ENCODE peak calls at places on chromosomes 7 and 10, in nine cellular contexts. M is GM23248, H is PC-3, N is GM23338, T is neural progenitor cell, G is HCT116, L is OCI-LY7, E is SK-N-SH, F is MM.1S. P is an unnamed sample.

GRCh38 chr7:71411475-71411874 is 279.5 kb downstream of the GALNT17 start:
- DNase-seq in M (no peak), H (no peak), F (no peak), N (no peak), L (no peak), E (no peak), T (no peak), G (no peak), P (no peak)

GRCh38 chr10:89793649-89794254 is 92.4 kb downstream of the KIF20B start:
- DNase-seq in L (peak), M (peak), F (peak), H (peak), T (peak), G (peak), E (peak), N (peak), P (peak)

GRCh38 chr7:157360483-157361025 is 23.8 kb downstream of the DNAJB6 start:
- DNase-seq in F (no peak), E (no peak), M (no peak), H (no peak), N (no peak), G (no peak), T (no peak), L (no peak), P (no peak)

GRCh38 chr7:158110034-158110590 is 477.5 kb downstream of the PTPRN2 start:
- DNase-seq in T (no peak), L (no peak), M (no peak), N (no peak), F (no peak), H (no peak), E (no peak), G (no peak), P (no peak)

GRCh38 chr10:132444877-132445351 is 47.9 kb downstream of the PWWP2B start:
- DNase-seq in H (no peak), T (peak), F (no peak), G (no peak), L (no peak), N (no peak), M (no peak), E (no peak), P (no peak)

GRCh38 chr7:128783143-128783799 is 7.7 kb upstream of the OPN1SW start:
- DNase-seq in N (peak), G (peak), F (no peak), E (peak), H (no peak), T (peak), M (peak), L (no peak), P (peak)

GRCh38 chr10:5550621-5551530 is 26.1 kb downstream of the CALML3 start:
- DNase-seq in E (no peak), H (peak), G (no peak), N (no peak), L (no peak), T (no peak), M (no peak), F (no peak), P (peak)

GRCh38 chr7:100886936-100887185 is 2.7 kb downstream of the UFSP1 start:
- DNase-seq in N (no peak), M (no peak), E (peak), T (no peak), H (no peak), G (no peak), L (no peak), F (no peak), P (no peak)

GRCh38 chr10:84704101-84704500 is 375.7 kb downstream of the CCSER2 start:
- DNase-seq in T (no peak), N (no peak), M (no peak), F (no peak), H (no peak), E (no peak), G (no peak), L (no peak), P (no peak)

GRCh38 chr10:72276421-72277339 is 3.0 kb downstream of the DDIT4 start:
- DNase-seq in T (no peak), M (peak), E (no peak), L (no peak), H (no peak), G (peak), N (peak), F (no peak), P (peak)

GRCh38 chr7:44063894-44064651 is 1.3 kb downstream of the PGAM2 start:
- DNase-seq in F (no peak), M (no peak), L (no peak), T (peak), H (no peak), E (peak), N (peak), G (no peak), P (no peak)

GRCh38 chr10:88256013-88256680 is 327.0 kb downstream of the RNLS start:
- DNase-seq in T (no peak), L (no peak), M (no peak), G (no peak), N (no peak), F (no peak), H (no peak), E (no peak), P (no peak)

GRCh38 chr10:71336632-71337031 is 17.6 kb downstream of the SLC29A3 start:
- DNase-seq in T (no peak), M (no peak), N (no peak), E (no peak), L (no peak), H (no peak), F (no peak), G (no peak), P (no peak)

GRCh38 chr10:59857049-59857448 is 49.3 kb downstream of the CCDC6 start:
- DNase-seq in E (no peak), H (no peak), T (no peak), G (no peak), F (no peak), N (no peak), M (peak), L (no peak), P (no peak)

GRCh38 chr7:122588621-122589020 is 110.3 kb downstream of the RNF133 start:
- DNase-seq in M (peak), T (no peak), H (peak), E (no peak), N (no peak), F (no peak), G (no peak), L (no peak), P (no peak)

GRCh38 chr7:51471199-51472016 is 154.8 kb upstream of the COBL start:
- DNase-seq in T (peak), M (no peak), N (peak), F (no peak), L (no peak), E (peak), G (no peak), H (no peak), P (no peak)

GRCh38 chr10:50917486-50917885 is 32.1 kb upstream of the A1CF start:
- DNase-seq in F (no peak), G (no peak), N (no peak), T (no peak), E (no peak), H (peak), M (peak), L (no peak), P (no peak)

GRCh38 chr7:24880886-24881285 is 99.1 kb downstream of the OSBPL3 start:
- DNase-seq in M (no peak), L (no peak), H (no peak), G (no peak), N (no peak), F (no peak), T (no peak), E (no peak), P (no peak)

GRCh38 chr7:1712907-1713501 is 42.9 kb downstream of the ELFN1 start:
- DNase-seq in T (no peak), H (no peak), F (no peak), M (no peak), L (no peak), N (no peak), E (peak), G (no peak), P (no peak)

GRCh38 chr10:73253226-73253557 is 748 bp upstream of the MRPS16 start:
- DNase-seq in N (peak), G (no peak), H (peak), F (peak), E (no peak), L (peak), T (peak), M (peak), P (peak)

GRCh38 chr10:22643116-22643515 is 71.3 kb downstream of the PIP4K2A start:
- DNase-seq in L (no peak), G (no peak), M (no peak), E (no peak), H (no peak), F (no peak), N (no peak), T (no peak), P (no peak)

GRCh38 chr7:111132833-111133232 is 41.9 kb downstream of the LRRN3 start:
- DNase-seq in N (no peak), F (no peak), G (peak), E (no peak), H (peak), L (no peak), T (no peak), M (no peak), P (no peak)

GRCh38 chr7:8155836-8156235 is 106.1 kb downstream of the ICA1 start:
- DNase-seq in G (no peak), N (no peak), M (no peak), L (no peak), H (no peak), T (no peak), E (no peak), F (no peak), P (no peak)

GRCh38 chr7:4856336-4857056 is 5.3 kb downstream of the PAPOLB start:
- DNase-seq in H (no peak), F (no peak), E (peak), L (no peak), T (no peak), M (no peak), G (no peak), N (no peak), P (no peak)
- TF ChIP-seq EZH2phosphoT487 in H (no peak), F (no peak), E (no peak), L (no peak), T (no peak), M (no peak), G (no peak), N (no peak), P (no peak)

DNA sequence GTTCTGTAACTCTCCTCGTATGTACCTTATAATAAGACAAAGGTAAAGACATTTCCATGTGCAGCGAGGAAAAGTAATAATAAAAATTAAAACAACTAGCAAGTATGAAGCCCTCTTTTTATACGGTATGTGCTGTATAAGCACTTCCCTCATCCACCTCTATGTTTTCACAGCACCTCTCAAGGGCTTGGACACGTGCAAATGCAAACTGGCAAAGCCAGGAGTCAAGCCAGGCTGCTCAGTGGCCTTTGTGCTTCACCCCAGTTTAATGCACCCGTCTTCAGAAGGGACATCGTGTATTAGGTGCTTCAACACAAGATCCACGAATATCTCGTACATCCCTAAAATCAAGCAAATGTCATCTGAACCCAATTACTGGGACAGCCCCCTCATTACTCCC is 1.3 kb upstream of the DGKI start:
- DNase-seq in N (no peak), G (no peak), E (no peak), F (no peak), H (no peak), M (no peak), L (no peak), T (no peak), P (no peak)
- H3K4me2 ChIP-seq in N (peak), G (no peak), E (no peak), F (no peak), H (no peak), M (no peak), L (no peak), T (no peak), P (no peak)

DNA sequence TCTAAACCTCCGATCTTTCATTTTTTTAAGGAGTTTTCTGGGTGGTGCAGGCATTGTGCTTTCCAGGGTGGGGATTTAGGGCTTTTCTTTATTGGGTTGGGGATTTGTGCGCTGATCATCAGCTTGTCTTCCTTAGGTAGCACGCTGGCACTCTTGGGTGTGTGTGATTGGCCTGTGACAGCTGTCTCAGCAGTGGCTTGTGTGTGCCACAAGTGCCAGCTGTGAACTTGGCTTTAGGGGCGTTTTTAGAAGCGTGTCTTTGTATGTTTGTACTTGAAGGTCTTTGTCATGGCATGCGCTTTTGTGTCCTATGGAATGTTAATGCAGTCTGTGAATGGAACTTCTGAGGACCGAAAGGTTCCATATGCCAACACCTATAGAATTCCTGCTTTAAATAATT is 788 bp downstream of the AKAP9 start:
- DNase-seq in E (peak), L (peak), H (peak), N (peak), G (no peak), T (peak), M (peak), F (peak), P (peak)
- TF ChIP-seq EZH2phosphoT487 in E (no peak), L (no peak), H (no peak), N (no peak), G (no peak), T (no peak), M (no peak), F (no peak), P (no peak)

GRCh38 chr7:13179775-13180448 is 492.5 kb downstream of the ARL4A start:
- DNase-seq in L (no peak), E (no peak), F (no peak), H (no peak), N (no peak), T (no peak), M (no peak), G (no peak), P (no peak)
- H3K4me2 ChIP-seq in L (no peak), E (no peak), F (no peak), H (no peak), N (no peak), T (no peak), M (no peak), G (no peak), P (no peak)

DNA sequence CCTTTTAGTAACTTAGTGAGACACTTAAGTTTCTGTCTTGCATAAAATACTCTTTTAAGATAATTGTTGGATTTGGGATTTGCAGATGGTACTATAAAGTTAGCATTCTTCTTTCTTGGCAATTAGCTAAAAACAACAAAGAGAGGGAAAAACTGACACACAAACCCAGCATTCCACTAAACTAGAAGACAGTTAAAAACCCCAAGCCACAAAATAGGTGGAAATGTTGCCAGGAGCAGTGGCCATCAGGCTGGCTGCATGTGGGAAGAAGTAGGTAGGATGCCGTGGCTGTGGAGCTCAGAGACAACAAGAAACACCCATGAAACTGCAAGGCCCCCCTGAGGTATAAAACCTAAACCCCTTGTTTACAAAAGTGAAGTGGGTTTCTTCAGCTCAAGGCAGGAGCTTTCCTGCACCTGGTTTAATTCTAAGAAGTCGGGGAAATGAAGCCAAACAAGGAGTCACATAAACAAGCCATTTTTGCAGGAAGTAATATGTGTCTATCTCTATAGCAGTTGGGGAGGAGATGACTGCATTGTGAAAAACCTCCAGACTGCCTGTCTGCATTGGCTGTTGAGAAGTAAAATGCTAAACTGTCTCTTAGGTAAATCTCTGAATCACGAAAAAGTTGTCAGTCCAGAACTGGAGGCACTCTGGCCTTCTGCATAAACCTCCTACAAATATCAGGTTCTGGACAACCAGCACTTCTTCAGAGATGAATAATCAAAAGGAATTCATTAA is 9.5 kb downstream of the RAB18 start:
- DNase-seq in F (no peak), N (no peak), G (no peak), E (no peak), L (no peak), H (peak), T (no peak), M (peak), P (no peak)
- TF ChIP-seq EZH2phosphoT487 in F (no peak), N (no peak), G (no peak), E (no peak), L (no peak), H (no peak), T (no peak), M (no peak), P (no peak)

GRCh38 chr10:62853710-62854109 is 37.5 kb upstream of the EGR2 start:
- DNase-seq in E (no peak), M (no peak), L (no peak), N (peak), F (no peak), G (no peak), H (no peak), T (no peak), P (no peak)
- H3K4me2 ChIP-seq in E (no peak), M (no peak), L (peak), N (no peak), F (no peak), G (no peak), H (no peak), T (no peak), P (no peak)

DNA sequence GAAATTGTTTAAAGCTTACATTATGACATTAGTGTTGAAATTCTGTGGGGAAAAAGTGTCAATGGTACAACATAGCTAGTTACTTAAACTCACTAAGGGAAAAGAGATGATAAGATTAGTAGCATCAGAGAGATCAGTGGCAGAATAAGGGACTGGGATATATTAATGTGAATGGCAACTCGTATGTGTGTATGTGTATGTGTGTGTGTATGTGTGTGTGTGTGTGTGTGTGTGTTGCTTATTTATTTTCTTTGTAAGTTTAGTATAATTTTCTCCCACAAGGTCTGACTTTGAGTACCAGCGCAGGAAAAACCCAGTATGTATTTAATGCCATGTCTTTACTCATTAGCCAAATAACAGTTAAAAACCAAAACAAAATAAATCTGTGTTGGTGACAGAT is 256.1 kb downstream of the ARHGAP21 start:
- DNase-seq in E (no peak), G (no peak), L (no peak), M (no peak), H (no peak), T (no peak), F (no peak), N (no peak), P (no peak)
- TF ChIP-seq EZH2phosphoT487 in E (no peak), G (no peak), L (no peak), M (no peak), H (no peak), T (no peak), F (no peak), N (no peak), P (no peak)

P was measured in hepatocyte.